ENCODE peak calls at places on chromosomes 11 and 22, in eight cellular contexts. D, S, P, G, T, Q, B and H are unnamed samples.

GRCh38 chr11:131938321-131938751 is 567.9 kb downstream of the NTM start:
- DNase-seq in D (no peak), S (no peak), P (no peak), G (no peak), T (no peak), Q (no peak), B (no peak), H (no peak)

GRCh38 chr11:132448334-132448995 is 1078.0 kb downstream of the NTM start:
- DNase-seq in D (peak; percentile 33), S (no peak), P (no peak), G (no peak), T (no peak), Q (no peak), B (no peak), H (no peak)

GRCh38 chr22:18095101-18095805 is 15.4 kb upstream of the TUBA8 start:
- DNase-seq in D (no peak), S (no peak), P (no peak), G (no peak), T (no peak), Q (no peak), B (no peak), H (peak; percentile 7)

GRCh38 chr11:131770801-131771200 is 400.4 kb downstream of the NTM start:
- DNase-seq in D (no peak), S (no peak), P (no peak), G (no peak), T (no peak), Q (no peak), B (no peak), H (no peak)

GRCh38 chr11:76455331-76455730 is 10.5 kb downstream of the EMSY start:
- DNase-seq in D (peak; percentile 98), S (no peak), P (no peak), G (no peak), T (no peak), Q (no peak), B (no peak), H (peak; percentile 12)

GRCh38 chr22:27377501-27377900 is 424.1 kb downstream of the MN1 start:
- DNase-seq in D (no peak), S (no peak), P (no peak), G (no peak), T (no peak), Q (no peak), B (no peak), H (no peak)

GRCh38 chr22:44691796-44692661 is 10.0 kb upstream of the PRR5 start:
- DNase-seq in D (peak; percentile 55), S (no peak), P (no peak), G (no peak), T (peak; percentile 29), Q (no peak), B (peak; percentile 24), H (no peak)

GRCh38 chr22:49827307-49827852 is 293 bp downstream of the BRD1 start:
- DNase-seq in D (no peak), S (no peak), P (no peak), G (peak; percentile 77), T (peak; percentile 74), Q (no peak), B (no peak), H (no peak)

GRCh38 chr11:110200241-110200640 is 96.2 kb downstream of the RDX start:
- DNase-seq in D (peak; percentile 33), S (no peak), P (no peak), G (no peak), T (no peak), Q (no peak), B (no peak), H (peak; percentile 34)

GRCh38 chr11:95975343-95975742 is 51.4 kb upstream of the MTMR2 start:
- DNase-seq in D (no peak), S (no peak), P (no peak), G (no peak), T (no peak), Q (no peak), B (no peak), H (no peak)

GRCh38 chr11:113203332-113203731 is 111.1 kb upstream of the TTC12 start:
- DNase-seq in D (no peak), S (no peak), P (no peak), G (peak; percentile 78), T (no peak), Q (no peak), B (no peak), H (no peak)
- TF ChIP-seq POLR2AphosphoS5 in D (no peak), S (no peak), P (no peak), G (no peak), T (no peak), Q (no peak), B (no peak), H (no peak)

GRCh38 chr11:118012083-118012669 is 26.0 kb downstream of the IL10RA start:
- DNase-seq in D (no peak), S (no peak), P (no peak), G (no peak), T (peak; percentile 39), Q (no peak), B (no peak), H (peak; percentile 24)
- TF ChIP-seq POLR2AphosphoS5 in D (no peak), S (no peak), P (no peak), G (no peak), T (no peak), Q (peak; percentile 13), B (no peak), H (no peak)

DNA sequence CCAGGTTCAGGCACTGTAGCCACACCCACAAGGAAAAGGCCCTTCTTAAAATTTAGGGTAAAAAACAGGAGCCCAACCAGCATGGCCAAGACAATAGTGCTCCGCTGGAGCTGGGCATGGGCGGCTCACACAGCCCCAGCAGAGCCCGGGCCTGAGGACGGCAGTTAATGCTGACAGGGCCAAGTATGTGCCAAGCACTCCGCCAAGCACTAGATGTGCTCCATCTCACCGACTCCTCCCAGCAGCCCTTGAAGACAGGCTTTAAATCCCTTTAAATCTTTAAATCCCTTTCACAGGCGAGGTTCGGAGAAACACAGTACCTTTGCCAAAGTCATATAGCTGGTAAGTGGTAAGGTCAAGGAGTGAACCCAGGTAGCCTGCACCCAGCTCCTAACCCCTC is 4.8 kb downstream of the ARFGAP2 start:
- DNase-seq in D (no peak), S (no peak), P (no peak), G (no peak), T (no peak), Q (peak; percentile 78), B (no peak), H (no peak)
- TF ChIP-seq POLR2AphosphoS5 in D (no peak), S (no peak), P (no peak), G (no peak), T (no peak), Q (no peak), B (no peak), H (no peak)

DNA sequence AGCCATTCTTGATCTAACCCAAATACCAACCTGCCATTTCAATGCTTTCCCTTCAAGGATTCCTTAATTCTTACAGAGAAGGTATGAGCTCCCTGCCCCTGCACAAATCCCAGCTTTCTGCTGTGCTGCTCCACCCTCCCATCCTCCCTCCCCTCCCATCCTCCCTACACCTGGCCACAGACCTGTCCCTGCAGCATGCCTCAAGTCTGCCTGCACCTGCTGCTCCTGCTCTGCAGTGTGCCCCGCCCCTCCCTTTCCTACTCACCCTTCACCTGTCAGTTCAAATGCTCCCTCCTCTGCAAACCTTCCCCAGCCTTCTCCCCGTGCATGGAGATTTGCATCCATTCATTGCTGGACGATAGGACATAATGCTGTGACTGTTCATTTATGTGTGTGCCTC is 139.9 kb upstream of the NARS2 start:
- DNase-seq in D (peak; percentile 46), S (no peak), P (no peak), G (no peak), T (no peak), Q (no peak), B (no peak), H (no peak)
- TF ChIP-seq POLR2AphosphoS5 in D (no peak), S (no peak), P (no peak), G (no peak), T (no peak), Q (no peak), B (no peak), H (no peak)

GRCh38 chr11:2921742-2922493 is 7.3 kb downstream of the PHLDA2 start:
- DNase-seq in D (no peak), S (no peak), P (no peak), G (no peak), T (no peak), Q (no peak), B (no peak), H (no peak)

GRCh38 chr11:2922635-2923034 is 6.6 kb downstream of the PHLDA2 start:
- DNase-seq in D (no peak), S (no peak), P (no peak), G (no peak), T (no peak), Q (no peak), B (no peak), H (no peak)

GRCh38 chr11:2924821-2925675 is 4.2 kb downstream of the PHLDA2 start:
- DNase-seq in D (no peak), S (no peak), P (no peak), G (no peak), T (no peak), Q (no peak), B (no peak), H (no peak)

GRCh38 chr11:2923446-2924375 is 5.5 kb downstream of the PHLDA2 start:
- DNase-seq in D (no peak), S (no peak), P (no peak), G (peak; percentile 72), T (no peak), Q (no peak), B (no peak), H (no peak)

DNA sequence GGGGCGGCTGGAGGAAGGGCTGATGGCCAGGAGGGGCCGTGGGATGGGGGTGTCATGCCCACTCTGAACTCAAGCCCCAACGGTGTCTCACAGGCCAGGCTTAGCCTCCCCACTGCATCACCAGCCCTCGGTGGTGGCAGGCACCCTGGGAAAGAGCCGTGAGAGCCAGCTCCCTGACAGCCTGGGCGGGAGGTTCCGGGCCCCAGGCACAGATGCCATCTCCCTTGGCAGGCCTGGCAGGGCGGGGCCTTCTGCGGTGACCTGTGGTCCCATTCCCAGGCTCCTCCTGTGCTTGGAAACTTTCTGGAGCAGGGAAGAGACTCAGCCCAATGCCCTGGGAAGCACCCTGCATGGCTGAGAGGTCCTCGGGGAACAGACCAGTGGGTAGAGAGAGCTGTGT is 4.8 kb downstream of the PHLDA2 start:
- DNase-seq in D (no peak), S (no peak), P (no peak), G (peak; percentile 81), T (no peak), Q (no peak), B (no peak), H (no peak)
- TF ChIP-seq POLR2AphosphoS5 in D (no peak), S (no peak), P (no peak), G (no peak), T (no peak), Q (no peak), B (no peak), H (no peak)